ENCODE peak calls at places on chromosomes 3 and 15, in seven cellular contexts. F, G, B, E, M, V and Z are unnamed samples.

GRCh38 chr3:178203152-178203551 is 333.1 kb upstream of the KCNMB2 start:
- DNase-seq in F (no peak), G (no peak), B (no peak), E (peak; percentile 52), M (no peak), V (peak; percentile 42), Z (no peak)

GRCh38 chr15:52790166-52790708 is at the start of gene ONECUT1:
- DNase-seq in F (peak; percentile 72), G (peak; percentile 79), B (peak; percentile 82), E (peak; percentile 2), M (no peak), V (peak; percentile 40), Z (peak; percentile 33)

GRCh38 chr3:111947179-111947727 is 31.6 kb upstream of the ABHD10 start:
- DNase-seq in F (no peak), G (no peak), B (no peak), E (peak; percentile 75), M (no peak), V (peak; percentile 77), Z (no peak)

GRCh38 chr3:173977747-173978146 is 580.2 kb downstream of the NLGN1 start:
- DNase-seq in F (peak; percentile 13), G (no peak), B (no peak), E (peak; percentile 81), M (no peak), V (peak; percentile 5), Z (no peak)

GRCh38 chr3:127712881-127713771 is 40.4 kb downstream of the ABTB1 start:
- DNase-seq in F (no peak), G (no peak), B (no peak), E (no peak), M (no peak), V (no peak), Z (no peak)

GRCh38 chr15:39134282-39134681 is 446.6 kb upstream of the THBS1 start:
- DNase-seq in F (no peak), G (no peak), B (no peak), E (no peak), M (no peak), V (no peak), Z (no peak)

GRCh38 chr3:197093871-197094270 is 64.3 kb upstream of the MELTF start:
- DNase-seq in F (no peak), G (no peak), B (no peak), E (no peak), M (no peak), V (no peak), Z (no peak)

GRCh38 chr3:156483961-156484787 is 70.7 kb downstream of the SSR3 start:
- DNase-seq in F (no peak), G (no peak), B (no peak), E (peak; percentile 66), M (no peak), V (peak; percentile 81), Z (no peak)

GRCh38 chr15:88476635-88477038 is 9.1 kb downstream of the MRPS11 start:
- DNase-seq in F (peak; percentile 79), G (no peak), B (peak; percentile 65), E (peak; percentile 55), M (no peak), V (peak; percentile 63), Z (peak; percentile 65)

GRCh38 chr3:17742837-17743659 is 617 bp upstream of the TBC1D5 start:
- DNase-seq in F (no peak), G (no peak), B (peak; percentile 96), E (peak; percentile 98), M (no peak), V (no peak), Z (no peak)

GRCh38 chr3:11558918-11559815 is 84.5 kb downstream of the VGLL4 start:
- DNase-seq in F (no peak), G (no peak), B (peak; percentile 29), E (no peak), M (no peak), V (no peak), Z (no peak)

GRCh38 chr3:43649365-43649968 is 27.7 kb upstream of the ANO10 start:
- DNase-seq in F (peak; percentile 7), G (peak; percentile 6), B (peak; percentile 59), E (no peak), M (no peak), V (no peak), Z (no peak)

GRCh38 chr15:72222433-72222832 is 8.6 kb downstream of the PKM start:
- DNase-seq in F (no peak), G (no peak), B (no peak), E (no peak), M (no peak), V (no peak), Z (no peak)

GRCh38 chr3:45178131-45179023 is 32.2 kb upstream of the CDCP1 start:
- DNase-seq in F (no peak), G (no peak), B (no peak), E (peak; percentile 69), M (no peak), V (peak; percentile 79), Z (no peak)

GRCh38 chr15:96331141-96331941 is 841 bp downstream of the NR2F2 start:
- DNase-seq in F (no peak), G (peak; percentile 26), B (peak; percentile 30), E (no peak), M (no peak), V (peak; percentile 62), Z (peak; percentile 39)

GRCh38 chr15:81469154-81469553 is 95.1 kb upstream of the TMC3 start:
- DNase-seq in F (no peak), G (no peak), B (no peak), E (no peak), M (no peak), V (no peak), Z (no peak)

GRCh38 chr3:188385295-188385694 is 231.3 kb downstream of the LPP start:
- DNase-seq in F (no peak), G (no peak), B (no peak), E (no peak), M (no peak), V (peak; percentile 53), Z (peak; percentile 85)

GRCh38 chr3:170355738-170356595 is 1.5 kb upstream of the SKIL start:
- DNase-seq in F (peak; percentile 49), G (peak; percentile 4), B (peak; percentile 43), E (peak; percentile 54), M (no peak), V (peak; percentile 91), Z (peak; percentile 51)

GRCh38 chr3:71488391-71488809 is 95.1 kb downstream of the FOXP1 start:
- DNase-seq in F (no peak), G (no peak), B (no peak), E (no peak), M (no peak), V (no peak), Z (peak; percentile 54)

GRCh38 chr15:93213281-93213680 is 124.3 kb upstream of the RGMA start:
- DNase-seq in F (no peak), G (no peak), B (no peak), E (no peak), M (no peak), V (no peak), Z (no peak)

GRCh38 chr15:46280753-46281521 is 646.1 kb downstream of the SQOR start:
- DNase-seq in F (peak; percentile 75), G (no peak), B (peak; percentile 43), E (no peak), M (no peak), V (no peak), Z (no peak)

GRCh38 chr3:147943265-147943945 is 534.2 kb downstream of the ZIC1 start:
- DNase-seq in F (peak; percentile 57), G (no peak), B (no peak), E (peak; percentile 93), M (no peak), V (peak; percentile 88), Z (no peak)

GRCh38 chr3:197003461-197004385 is 25.9 kb downstream of the MELTF start:
- DNase-seq in F (peak; percentile 47), G (peak; percentile 23), B (peak; percentile 55), E (no peak), M (no peak), V (no peak), Z (no peak)

GRCh38 chr3:107870096-107870495 is 220.7 kb downstream of the CD47 start:
- DNase-seq in F (no peak), G (no peak), B (no peak), E (no peak), M (no peak), V (no peak), Z (no peak)

GRCh38 chr15:97026781-97027180 is 696.3 kb downstream of the NR2F2 start:
- DNase-seq in F (peak; percentile 86), G (no peak), B (no peak), E (no peak), M (no peak), V (no peak), Z (peak; percentile 53)

GRCh38 chr3:133238015-133238414 is 161.8 kb upstream of the BFSP2 start:
- DNase-seq in F (no peak), G (no peak), B (no peak), E (peak; percentile 9), M (no peak), V (no peak), Z (no peak)

DNA sequence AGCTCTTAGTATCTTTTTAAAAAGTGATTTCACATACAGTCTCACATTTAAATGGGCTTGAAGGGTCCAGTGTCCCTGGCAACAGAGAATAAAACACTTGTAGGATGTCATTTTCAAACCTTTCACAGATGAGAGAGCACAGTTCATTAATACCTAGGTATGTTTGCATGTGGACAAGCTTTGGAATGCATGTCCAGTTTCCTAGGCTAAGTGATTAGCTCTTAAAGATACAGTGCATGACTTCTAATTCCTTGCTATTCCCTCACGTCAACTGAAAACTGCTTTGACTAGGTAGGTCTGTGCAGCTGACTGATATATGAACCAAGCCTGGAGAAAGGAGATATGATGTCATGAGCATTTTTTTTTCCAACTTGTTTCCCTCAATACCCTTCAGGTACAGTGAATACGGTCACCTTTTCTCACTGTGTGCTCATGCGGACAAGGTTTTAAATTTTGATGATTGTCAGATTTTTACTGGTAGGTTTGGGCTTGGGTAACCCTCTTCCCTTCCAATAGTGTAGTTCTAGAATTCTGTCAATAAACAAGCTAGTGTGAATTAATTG is 41.6 kb upstream of the TASOR start:
- DNase-seq in F (no peak), G (no peak), B (no peak), E (no peak), M (no peak), V (no peak), Z (peak; percentile 3)
- H2BK5ac ChIP-seq in F (no peak overlapping the region), G (no peak overlapping the region), B (no peak overlapping the region), E (no peak overlapping the region), M (no peak overlapping the region), V (no peak overlapping the region), Z (no peak overlapping the region)

DNA sequence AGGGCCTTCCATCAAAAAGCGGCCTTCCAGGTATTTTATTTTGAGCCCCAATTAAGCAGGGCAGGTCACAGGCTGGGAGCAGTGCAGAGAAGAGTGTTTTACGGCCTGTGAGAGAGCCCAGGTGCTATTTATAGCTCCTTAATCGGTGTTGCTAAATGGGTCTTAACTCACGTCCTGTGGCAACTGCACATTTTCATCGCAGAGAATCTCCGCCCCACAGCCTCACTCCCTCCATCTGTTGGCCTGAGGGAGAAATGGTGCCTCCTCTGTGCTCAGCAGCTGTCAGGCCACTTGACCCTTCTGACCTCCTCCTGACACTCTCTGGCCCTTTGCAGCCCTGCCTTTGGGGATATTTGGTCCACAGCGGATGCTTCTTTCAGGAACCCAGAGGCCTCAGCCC is 58.6 kb downstream of the SPSB4 start:
- DNase-seq in F (no peak), G (no peak), B (peak; percentile 17), E (no peak), M (no peak), V (peak; percentile 47), Z (no peak)
- H2BK5ac ChIP-seq in F (no peak overlapping the region), G (no peak overlapping the region), B (no peak overlapping the region), E (no peak overlapping the region), M (no peak overlapping the region), V (no peak overlapping the region), Z (no peak overlapping the region)

GRCh38 chr3:153319691-153320552 is 157.9 kb downstream of the RAP2B start:
- DNase-seq in F (no peak), G (no peak), B (no peak), E (no peak), M (no peak), V (no peak), Z (no peak)
- H2BK5ac ChIP-seq in F (no peak overlapping the region), G (no peak overlapping the region), B (no peak overlapping the region), E (no peak overlapping the region), M (no peak overlapping the region), V (no peak overlapping the region), Z (no peak overlapping the region)

GRCh38 chr15:42986693-42987342 is 66.2 kb upstream of the TTBK2 start:
- DNase-seq in F (no peak), G (no peak), B (no peak), E (no peak), M (no peak), V (no peak), Z (no peak)
- H2BK5ac ChIP-seq in F (no peak overlapping the region), G (no peak overlapping the region), B (no peak overlapping the region), E (peak overlapping the region; percentile 19), M (no peak overlapping the region), V (no peak overlapping the region), Z (no peak overlapping the region)